ENCODE peak calls at places on chromosome 12, in nine cellular contexts. One of them, this sample, is unnamed.

GRCh38 chr12:58443273-58443980 is 476.9 kb downstream of the LRIG3 start:
- DNase-seq in PC-3: peak; percentile 59
- DNase-seq in colonic mucosa: peak; percentile 25
- DNase-seq in fibroblast of the aortic adventitia: peak; percentile 60
- DNase-seq in AG10803: peak; percentile 18
- DNase-seq in astrocyte of the cerebellum: no peak
- DNase-seq in transverse colon: peak; percentile 13
- DNase-seq in uterus: no peak
- DNase-seq in choroid plexus epithelial cell: peak; percentile 71
- DNase-seq in this sample: no peak

GRCh38 chr12:49763006-49763591 is 21.7 kb downstream of the TMBIM6 start:
- DNase-seq in uterus: peak; percentile 60
- DNase-seq in PC-3: peak; percentile 45
- DNase-seq in AG10803: peak; percentile 40
- DNase-seq in fibroblast of the aortic adventitia: peak; percentile 50
- DNase-seq in choroid plexus epithelial cell: peak; percentile 76
- DNase-seq in transverse colon: peak; percentile 75
- DNase-seq in astrocyte of the cerebellum: no peak
- DNase-seq in colonic mucosa: peak; percentile 71
- DNase-seq in this sample: peak; percentile 70

GRCh38 chr12:110109037-110109836 is 14.9 kb upstream of the IFT81 start:
- DNase-seq in choroid plexus epithelial cell: peak; percentile 99
- DNase-seq in transverse colon: peak; percentile 61
- DNase-seq in uterus: peak; percentile 95
- DNase-seq in colonic mucosa: peak; percentile 54
- DNase-seq in PC-3: peak; percentile 96
- DNase-seq in AG10803: peak; percentile 100
- DNase-seq in astrocyte of the cerebellum: peak; percentile 100
- DNase-seq in fibroblast of the aortic adventitia: peak; percentile 100
- DNase-seq in this sample: peak; percentile 89

GRCh38 chr12:46778415-46778814 is 47.4 kb downstream of the SLC38A4 start:
- DNase-seq in choroid plexus epithelial cell: no peak
- DNase-seq in fibroblast of the aortic adventitia: no peak
- DNase-seq in uterus: no peak
- DNase-seq in astrocyte of the cerebellum: no peak
- DNase-seq in colonic mucosa: no peak
- DNase-seq in transverse colon: no peak
- DNase-seq in PC-3: no peak
- DNase-seq in AG10803: no peak
- DNase-seq in this sample: no peak

GRCh38 chr12:10501031-10501430 is 4.7 kb upstream of the EIF2S3B start:
- DNase-seq in AG10803: peak; percentile 21
- DNase-seq in choroid plexus epithelial cell: peak; percentile 68
- DNase-seq in uterus: no peak
- DNase-seq in transverse colon: no peak
- DNase-seq in PC-3: peak; percentile 25
- DNase-seq in colonic mucosa: no peak
- DNase-seq in fibroblast of the aortic adventitia: peak; percentile 28
- DNase-seq in astrocyte of the cerebellum: peak; percentile 11
- DNase-seq in this sample: no peak

GRCh38 chr12:10941916-10942607 is 3.0 kb upstream of the TAS2R14 start:
- DNase-seq in choroid plexus epithelial cell: peak; percentile 22
- DNase-seq in astrocyte of the cerebellum: no peak
- DNase-seq in PC-3: peak; percentile 77
- DNase-seq in uterus: no peak
- DNase-seq in transverse colon: no peak
- DNase-seq in fibroblast of the aortic adventitia: no peak
- DNase-seq in AG10803: no peak
- DNase-seq in colonic mucosa: no peak
- DNase-seq in this sample: no peak

GRCh38 chr12:52661668-52662067 is 9.7 kb upstream of the KRT2 start:
- DNase-seq in fibroblast of the aortic adventitia: no peak
- DNase-seq in transverse colon: no peak
- DNase-seq in uterus: no peak
- DNase-seq in choroid plexus epithelial cell: no peak
- DNase-seq in AG10803: no peak
- DNase-seq in PC-3: no peak
- DNase-seq in colonic mucosa: no peak
- DNase-seq in astrocyte of the cerebellum: no peak
- DNase-seq in this sample: no peak

GRCh38 chr12:130925616-130926015 is 28.1 kb upstream of the ADGRD1 start:
- DNase-seq in choroid plexus epithelial cell: peak; percentile 16
- DNase-seq in AG10803: peak; percentile 27
- DNase-seq in uterus: peak; percentile 50
- DNase-seq in fibroblast of the aortic adventitia: peak; percentile 43
- DNase-seq in PC-3: no peak
- DNase-seq in transverse colon: no peak
- DNase-seq in colonic mucosa: no peak
- DNase-seq in astrocyte of the cerebellum: no peak
- DNase-seq in this sample: no peak

GRCh38 chr12:7907009-7907408 is 29.0 kb downstream of the SLC2A3 start:
- DNase-seq in choroid plexus epithelial cell: peak; percentile 86
- DNase-seq in fibroblast of the aortic adventitia: peak; percentile 46
- DNase-seq in AG10803: peak; percentile 41
- DNase-seq in colonic mucosa: peak; percentile 64
- DNase-seq in astrocyte of the cerebellum: peak; percentile 9
- DNase-seq in transverse colon: peak; percentile 33
- DNase-seq in uterus: no peak
- DNase-seq in PC-3: peak; percentile 64
- DNase-seq in this sample: no peak

GRCh38 chr12:18683603-18684002 is 54.2 kb downstream of the PLCZ1 start:
- DNase-seq in PC-3: peak; percentile 45
- DNase-seq in fibroblast of the aortic adventitia: peak; percentile 23
- DNase-seq in choroid plexus epithelial cell: peak; percentile 45
- DNase-seq in uterus: no peak
- DNase-seq in AG10803: peak; percentile 65
- DNase-seq in colonic mucosa: no peak
- DNase-seq in transverse colon: no peak
- DNase-seq in astrocyte of the cerebellum: no peak
- DNase-seq in this sample: no peak

GRCh38 chr12:107145397-107145796 is 52.0 kb upstream of the CRY1 start:
- DNase-seq in fibroblast of the aortic adventitia: peak; percentile 37
- DNase-seq in AG10803: no peak
- DNase-seq in transverse colon: no peak
- DNase-seq in choroid plexus epithelial cell: no peak
- DNase-seq in PC-3: peak; percentile 82
- DNase-seq in uterus: no peak
- DNase-seq in colonic mucosa: no peak
- DNase-seq in astrocyte of the cerebellum: no peak
- DNase-seq in this sample: no peak

GRCh38 chr12:47818701-47819543 is 781 bp downstream of the HDAC7 start:
- DNase-seq in fibroblast of the aortic adventitia: no peak
- DNase-seq in astrocyte of the cerebellum: no peak
- DNase-seq in transverse colon: peak; percentile 77
- DNase-seq in choroid plexus epithelial cell: no peak
- DNase-seq in AG10803: peak; percentile 37
- DNase-seq in uterus: peak; percentile 65
- DNase-seq in colonic mucosa: peak; percentile 79
- DNase-seq in PC-3: no peak
- DNase-seq in this sample: peak; percentile 76

GRCh38 chr12:47818007-47818376 is 1.7 kb downstream of the HDAC7 start:
- DNase-seq in fibroblast of the aortic adventitia: no peak
- DNase-seq in AG10803: no peak
- DNase-seq in astrocyte of the cerebellum: no peak
- DNase-seq in transverse colon: no peak
- DNase-seq in PC-3: no peak
- DNase-seq in uterus: no peak
- DNase-seq in colonic mucosa: no peak
- DNase-seq in choroid plexus epithelial cell: no peak
- DNase-seq in this sample: no peak

GRCh38 chr12:47816646-47817271 is 2.9 kb downstream of the HDAC7 start:
- DNase-seq in colonic mucosa: no peak
- DNase-seq in fibroblast of the aortic adventitia: no peak
- DNase-seq in choroid plexus epithelial cell: peak; percentile 56
- DNase-seq in PC-3: no peak
- DNase-seq in astrocyte of the cerebellum: no peak
- DNase-seq in uterus: peak; percentile 74
- DNase-seq in transverse colon: no peak
- DNase-seq in AG10803: no peak
- DNase-seq in this sample: no peak

GRCh38 chr12:47818382-47818700 is 1.4 kb downstream of the HDAC7 start:
- DNase-seq in colonic mucosa: no peak
- DNase-seq in uterus: no peak
- DNase-seq in astrocyte of the cerebellum: no peak
- DNase-seq in fibroblast of the aortic adventitia: no peak
- DNase-seq in transverse colon: peak; percentile 26
- DNase-seq in choroid plexus epithelial cell: no peak
- DNase-seq in AG10803: no peak
- DNase-seq in PC-3: no peak
- DNase-seq in this sample: no peak

GRCh38 chr12:47817272-47818006 is 2.3 kb downstream of the HDAC7 start:
- DNase-seq in fibroblast of the aortic adventitia: no peak
- DNase-seq in AG10803: no peak
- DNase-seq in colonic mucosa: no peak
- DNase-seq in astrocyte of the cerebellum: no peak
- DNase-seq in PC-3: no peak
- DNase-seq in uterus: no peak
- DNase-seq in choroid plexus epithelial cell: no peak
- DNase-seq in transverse colon: no peak
- DNase-seq in this sample: no peak
- TF ChIP-seq CTCF in fibroblast of the aortic adventitia: peak; percentile 44
- TF ChIP-seq CTCF in AG10803: peak; percentile 58
- TF ChIP-seq CTCF in colonic mucosa: no peak
- TF ChIP-seq CTCF in astrocyte of the cerebellum: peak; percentile 36
- TF ChIP-seq CTCF in PC-3: peak; percentile 38
- TF ChIP-seq CTCF in uterus: no peak
- TF ChIP-seq CTCF in choroid plexus epithelial cell: peak; percentile 51
- TF ChIP-seq CTCF in transverse colon: no peak
- TF ChIP-seq CTCF in this sample: no peak

GRCh38 chr12:47942327-47943230 is 20.8 kb upstream of the TMEM106C start:
- DNase-seq in colonic mucosa: no peak
- DNase-seq in choroid plexus epithelial cell: peak; percentile 11
- DNase-seq in uterus: no peak
- DNase-seq in transverse colon: no peak
- DNase-seq in astrocyte of the cerebellum: no peak
- DNase-seq in AG10803: no peak
- DNase-seq in PC-3: no peak
- DNase-seq in fibroblast of the aortic adventitia: no peak
- DNase-seq in this sample: no peak
- TF ChIP-seq CTCF in colonic mucosa: no peak
- TF ChIP-seq CTCF in choroid plexus epithelial cell: peak; percentile 46
- TF ChIP-seq CTCF in uterus: no peak
- TF ChIP-seq CTCF in transverse colon: no peak
- TF ChIP-seq CTCF in astrocyte of the cerebellum: peak; percentile 7
- TF ChIP-seq CTCF in AG10803: no peak
- TF ChIP-seq CTCF in PC-3: peak; percentile 23
- TF ChIP-seq CTCF in fibroblast of the aortic adventitia: no peak
- TF ChIP-seq CTCF in this sample: no peak

DNA sequence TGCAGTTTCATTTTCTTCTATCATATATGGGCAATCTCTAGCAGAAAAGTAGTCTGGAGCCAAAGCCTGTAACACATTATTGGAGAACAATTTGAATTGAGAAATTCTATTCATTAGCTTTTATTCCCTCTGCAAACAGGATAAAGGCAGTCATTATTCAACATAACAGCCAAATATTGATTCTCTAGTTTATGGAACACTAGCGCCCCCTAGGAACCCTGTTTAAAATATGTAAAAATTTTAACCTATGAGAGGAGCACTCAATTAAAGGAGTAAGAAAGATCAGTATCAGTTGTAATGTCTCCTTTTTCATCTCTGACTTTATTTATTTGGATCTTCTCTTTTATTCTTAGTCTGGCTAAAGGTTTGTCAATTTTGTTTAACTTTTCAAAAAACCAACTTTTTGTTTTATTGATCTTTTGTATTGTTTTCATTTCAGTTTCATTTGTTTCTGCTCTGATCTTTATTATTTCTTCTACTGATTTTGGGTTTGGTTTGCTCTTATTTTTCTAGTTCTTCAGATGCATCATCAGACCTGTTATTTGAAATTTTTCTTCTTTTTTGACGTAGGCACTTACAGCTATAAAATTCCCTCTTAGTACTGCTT is 4.8 kb upstream of the LMNTD1 start:
- DNase-seq in uterus: no peak
- DNase-seq in transverse colon: no peak
- DNase-seq in choroid plexus epithelial cell: peak; percentile 71
- DNase-seq in AG10803: peak; percentile 48
- DNase-seq in PC-3: peak; percentile 75
- DNase-seq in astrocyte of the cerebellum: peak; percentile 33
- DNase-seq in colonic mucosa: peak; percentile 30
- DNase-seq in fibroblast of the aortic adventitia: peak; percentile 69
- DNase-seq in this sample: no peak
- TF ChIP-seq CTCF in uterus: no peak
- TF ChIP-seq CTCF in transverse colon: peak; percentile 29
- TF ChIP-seq CTCF in choroid plexus epithelial cell: peak; percentile 51
- TF ChIP-seq CTCF in AG10803: peak; percentile 57
- TF ChIP-seq CTCF in PC-3: peak; percentile 78
- TF ChIP-seq CTCF in astrocyte of the cerebellum: peak; percentile 13
- TF ChIP-seq CTCF in colonic mucosa: no peak
- TF ChIP-seq CTCF in fibroblast of the aortic adventitia: peak; percentile 48
- TF ChIP-seq CTCF in this sample: peak; percentile 5

GRCh38 chr12:56699020-56699661 is 11.1 kb upstream of the PTGES3 start:
- DNase-seq in choroid plexus epithelial cell: no peak
- DNase-seq in PC-3: no peak
- DNase-seq in AG10803: peak; percentile 15
- DNase-seq in transverse colon: no peak
- DNase-seq in uterus: no peak
- DNase-seq in fibroblast of the aortic adventitia: no peak
- DNase-seq in astrocyte of the cerebellum: no peak
- DNase-seq in colonic mucosa: no peak
- DNase-seq in this sample: no peak

GRCh38 chr12:56688129-56688845 is at the start of gene PTGES3:
- DNase-seq in colonic mucosa: peak; percentile 97
- DNase-seq in AG10803: peak; percentile 97
- DNase-seq in astrocyte of the cerebellum: peak; percentile 95
- DNase-seq in PC-3: peak; percentile 98
- DNase-seq in choroid plexus epithelial cell: peak; percentile 99
- DNase-seq in fibroblast of the aortic adventitia: peak; percentile 98
- DNase-seq in transverse colon: peak; percentile 98
- DNase-seq in uterus: peak; percentile 98
- DNase-seq in this sample: peak; percentile 96

GRCh38 chr12:56688846-56689113 is 696 bp upstream of the PTGES3 start:
- DNase-seq in choroid plexus epithelial cell: no peak
- DNase-seq in transverse colon: no peak
- DNase-seq in astrocyte of the cerebellum: no peak
- DNase-seq in PC-3: no peak
- DNase-seq in fibroblast of the aortic adventitia: no peak
- DNase-seq in AG10803: no peak
- DNase-seq in colonic mucosa: no peak
- DNase-seq in uterus: no peak
- DNase-seq in this sample: no peak

GRCh38 chr12:56695327-56696101 is 7.4 kb upstream of the PTGES3 start:
- DNase-seq in colonic mucosa: no peak
- DNase-seq in fibroblast of the aortic adventitia: no peak
- DNase-seq in uterus: no peak
- DNase-seq in AG10803: peak; percentile 44
- DNase-seq in PC-3: no peak
- DNase-seq in transverse colon: no peak
- DNase-seq in astrocyte of the cerebellum: no peak
- DNase-seq in choroid plexus epithelial cell: no peak
- DNase-seq in this sample: no peak

DNA sequence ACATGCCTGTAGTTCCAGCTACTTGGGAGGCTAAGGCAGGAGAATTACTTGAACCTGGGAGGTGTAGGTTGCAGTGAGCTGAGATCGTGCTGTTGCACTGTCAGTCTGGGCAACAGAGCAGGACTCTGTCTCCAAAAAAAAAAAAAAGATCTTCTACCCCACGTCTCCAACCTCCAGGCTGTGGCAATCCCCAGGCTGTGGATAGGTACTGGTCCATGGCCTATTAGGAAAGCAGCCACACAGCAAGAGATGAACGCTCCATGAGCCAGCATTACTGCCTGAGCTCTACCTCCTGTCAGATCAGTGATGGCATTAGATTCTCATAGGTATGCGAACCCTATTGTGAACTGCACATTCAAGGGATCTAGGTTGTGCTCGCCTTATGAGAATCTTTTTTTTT is 6.1 kb upstream of the PTGES3 start:
- DNase-seq in transverse colon: no peak
- DNase-seq in choroid plexus epithelial cell: no peak
- DNase-seq in fibroblast of the aortic adventitia: no peak
- DNase-seq in colonic mucosa: no peak
- DNase-seq in AG10803: no peak
- DNase-seq in astrocyte of the cerebellum: no peak
- DNase-seq in uterus: no peak
- DNase-seq in PC-3: no peak
- DNase-seq in this sample: no peak
- TF ChIP-seq CTCF in transverse colon: no peak
- TF ChIP-seq CTCF in choroid plexus epithelial cell: no peak
- TF ChIP-seq CTCF in fibroblast of the aortic adventitia: no peak
- TF ChIP-seq CTCF in colonic mucosa: no peak
- TF ChIP-seq CTCF in AG10803: no peak
- TF ChIP-seq CTCF in astrocyte of the cerebellum: no peak
- TF ChIP-seq CTCF in uterus: no peak
- TF ChIP-seq CTCF in PC-3: no peak
- TF ChIP-seq CTCF in this sample: no peak

This sample was measured in lung.